ENCODE peak calls at places on chromosomes 13 and 19, in four cellular contexts. T is DND-41, B is uterus, I is right atrium auricular region. P is an unnamed sample.

GRCh38 chr13:109333893-109334651 is 452.3 kb downstream of the IRS2 start:
- DNase-seq in T (no peak), B (no peak), I (no peak), P (no peak)

GRCh38 chr13:76828316-76828741 is 57.9 kb downstream of the KCTD12 start:
- DNase-seq in T (no peak), B (no peak), I (no peak), P (no peak)

GRCh38 chr19:33438016-33438671 is 64.6 kb downstream of the CEBPG start:
- DNase-seq in T (no peak), B (no peak), I (no peak), P (no peak)

GRCh38 chr13:29260684-29261083 is 334.8 kb downstream of the SLC7A1 start:
- DNase-seq in T (no peak), B (no peak), I (no peak), P (no peak)

GRCh38 chr19:45223879-45224278 is 21.3 kb downstream of the EXOC3L2 start:
- DNase-seq in T (no peak), B (no peak), I (no peak), P (no peak)

GRCh38 chr13:109204657-109205056 is 575.2 kb downstream of the MYO16 start:
- DNase-seq in T (no peak), B (no peak), I (no peak), P (no peak)

GRCh38 chr19:34959021-34959420 is 5.0 kb downstream of the ZNF792 start:
- DNase-seq in T (no peak), B (no peak), I (no peak), P (no peak)

GRCh38 chr19:49805822-49806612 is 7.1 kb downstream of the FUZ start:
- DNase-seq in T (no peak), B (no peak), I (no peak), P (no peak)

GRCh38 chr19:51702103-51702753 is 9.1 kb downstream of the SPACA6 start:
- DNase-seq in T (no peak), B (peak; percentile 84), I (peak; percentile 89), P (no peak)

GRCh38 chr13:30696278-30697176 is 38.8 kb upstream of the ALOX5AP start:
- DNase-seq in T (peak; percentile 50), B (no peak), I (peak; percentile 66), P (no peak)

GRCh38 chr13:28401303-28402056 is 93.4 kb downstream of the FLT1 start:
- DNase-seq in T (no peak), B (no peak), I (no peak), P (no peak)

GRCh38 chr13:24167666-24168391 is 7.3 kb downstream of the SPATA13 start:
- DNase-seq in T (no peak), B (no peak), I (no peak), P (no peak)

GRCh38 chr13:59111711-59112110 is 1052.0 kb downstream of the DIAPH3 start:
- DNase-seq in T (no peak), B (no peak), I (no peak), P (no peak)

GRCh38 chr13:43023244-43023931 is at the start of gene DNAJC15:
- DNase-seq in T (peak; percentile 73), B (peak; percentile 62), I (peak; percentile 69), P (no peak)

GRCh38 chr19:18340237-18340989 is at the start of gene PGPEP1:
- DNase-seq in T (peak; percentile 50), B (peak; percentile 52), I (no peak), P (no peak)

GRCh38 chr19:18338471-18339001 is 1.9 kb upstream of the PGPEP1 start:
- DNase-seq in T (no peak), B (no peak), I (no peak), P (no peak)

GRCh38 chr19:18340990-18341868 is 831 bp downstream of the PGPEP1 start:
- DNase-seq in T (peak; percentile 60), B (peak; percentile 66), I (peak; percentile 66), P (no peak)

GRCh38 chr19:18342090-18342632 is 1.8 kb downstream of the PGPEP1 start:
- DNase-seq in T (no peak), B (no peak), I (no peak), P (no peak)

DNA sequence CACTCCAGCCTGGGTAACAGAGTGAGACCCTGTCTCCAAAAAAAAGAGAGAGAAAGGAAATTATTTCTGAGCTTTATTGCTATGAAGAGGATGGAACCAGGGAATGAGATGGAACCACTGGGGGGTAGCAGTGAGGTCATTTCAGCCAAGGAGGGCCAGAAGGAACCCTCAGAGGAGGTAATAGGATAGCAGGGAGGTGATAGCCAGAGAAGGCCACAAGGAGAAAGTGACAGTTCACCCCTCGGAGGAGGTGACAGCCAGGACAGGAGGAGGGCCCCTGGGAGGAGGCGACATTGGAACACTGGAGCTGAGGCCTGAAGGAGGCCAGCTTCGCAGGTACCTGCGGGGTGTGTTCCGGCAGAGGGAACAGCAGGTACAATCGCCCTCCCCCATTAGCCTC is 695 bp upstream of the PGPEP1 start:
- DNase-seq in T (no peak), B (no peak), I (no peak), P (no peak)
- H3K27ac ChIP-seq in T (no peak overlapping the region), B (no peak overlapping the region), I (peak overlapping the region; percentile 85), P (no peak overlapping the region)

GRCh38 chr13:110368408-110368807 is 61.3 kb downstream of the COL4A2 start:
- DNase-seq in T (no peak), B (no peak), I (no peak), P (no peak)

GRCh38 chr13:110367620-110368019 is 60.5 kb downstream of the COL4A2 start:
- DNase-seq in T (no peak), B (no peak), I (no peak), P (no peak)

GRCh38 chr13:110364081-110364480 is 57.0 kb downstream of the COL4A2 start:
- DNase-seq in T (no peak), B (no peak), I (no peak), P (no peak)

GRCh38 chr13:110365876-110366275 is 58.8 kb downstream of the COL4A2 start:
- DNase-seq in T (no peak), B (no peak), I (no peak), P (no peak)

DNA sequence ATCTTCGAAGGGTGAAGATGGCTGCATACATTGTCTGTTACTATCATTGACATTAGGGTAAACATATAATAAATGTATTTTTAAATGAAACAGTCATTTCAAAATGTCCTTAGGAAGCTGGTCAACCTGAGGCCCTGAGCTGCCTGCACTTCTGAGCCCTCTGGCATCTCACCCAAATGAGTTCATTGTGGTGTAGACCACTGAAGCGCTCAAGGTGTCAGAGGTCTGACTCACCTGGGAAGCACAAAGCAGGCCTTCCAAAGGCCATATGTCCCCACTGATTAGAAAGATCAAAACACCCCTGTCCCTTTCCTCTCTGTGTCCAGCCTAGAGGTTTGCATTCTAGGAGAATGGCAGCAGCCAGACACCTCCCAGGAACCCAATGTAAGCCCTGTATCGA is 59.6 kb downstream of the COL4A2 start:
- DNase-seq in T (no peak), B (no peak), I (no peak), P (no peak)
- H3K27ac ChIP-seq in T (no peak overlapping the region), B (peak overlapping the region; percentile 65), I (no peak overlapping the region), P (no peak overlapping the region)

DNA sequence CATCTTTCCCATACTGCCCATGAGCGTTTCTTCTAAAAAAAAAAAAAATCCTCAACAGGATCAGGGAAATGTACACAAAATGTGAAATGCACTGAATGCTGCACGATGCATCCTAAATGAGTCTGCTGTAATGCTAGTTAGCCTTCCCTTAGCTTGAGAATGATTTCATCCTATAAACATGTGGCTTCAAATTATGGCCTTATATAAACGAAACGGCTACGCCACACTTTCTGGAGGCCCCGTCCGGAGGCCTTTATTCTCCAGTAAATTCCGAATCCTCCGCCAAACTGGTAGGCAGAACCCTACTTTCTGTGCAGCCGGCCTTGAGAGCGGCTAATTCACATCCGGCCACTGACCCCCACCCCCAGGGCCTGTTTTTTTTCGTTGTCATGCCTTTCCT is 13.7 kb downstream of the MYO9B start:
- DNase-seq in T (no peak), B (peak; percentile 56), I (no peak), P (no peak)
- H3K27ac ChIP-seq in T (no peak overlapping the region), B (peak overlapping the region; percentile 76), I (peak overlapping the region; percentile 41), P (no peak overlapping the region)

GRCh38 chr13:44193731-44194130 is 179.9 kb upstream of the SERP2 start:
- DNase-seq in T (no peak), B (no peak), I (no peak), P (no peak)

GRCh38 chr13:44191103-44191502 is 182.5 kb upstream of the SERP2 start:
- DNase-seq in T (no peak), B (no peak), I (no peak), P (no peak)

GRCh38 chr13:44188257-44188656 is 185.4 kb upstream of the SERP2 start:
- DNase-seq in T (no peak), B (no peak), I (no peak), P (peak; percentile 62)

GRCh38 chr13:44189085-44189484 is 184.5 kb upstream of the SERP2 start:
- DNase-seq in T (no peak), B (no peak), I (no peak), P (no peak)

DNA sequence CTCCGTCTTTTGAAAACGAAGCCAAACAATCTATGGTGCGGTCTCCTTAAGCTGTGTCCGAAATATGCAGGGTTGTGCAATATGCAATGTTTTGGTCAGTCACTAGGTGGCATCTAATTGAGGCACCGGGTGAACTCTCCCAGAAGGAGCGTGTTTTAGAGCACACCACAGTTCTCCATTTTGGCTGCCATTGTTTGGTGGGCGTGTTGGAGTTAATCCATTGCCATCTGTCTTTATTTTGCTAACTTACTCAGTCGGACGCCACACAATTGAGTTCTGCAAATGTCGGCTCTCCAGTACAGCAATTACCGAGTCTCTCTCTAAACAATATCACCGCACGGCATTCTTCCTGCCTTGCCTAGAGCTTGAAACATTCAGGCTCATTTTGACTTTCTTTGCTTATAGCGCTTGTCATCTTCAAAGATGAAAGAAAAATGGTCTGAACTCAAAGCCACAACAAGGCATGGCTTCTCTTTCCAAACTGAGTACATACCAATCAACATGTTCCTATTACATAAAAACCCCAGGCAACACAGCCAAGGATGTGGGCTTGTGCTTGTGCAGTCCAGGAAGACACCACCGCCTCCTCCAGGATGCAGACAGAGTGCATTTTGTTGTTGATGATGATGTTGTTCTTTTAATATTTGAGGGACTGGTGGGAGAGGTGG is 182.0 kb upstream of the SERP2 start:
- DNase-seq in T (peak; percentile 49), B (peak; percentile 54), I (peak; percentile 78), P (no peak)
- H3K27ac ChIP-seq in T (no peak overlapping the region), B (peak overlapping the region; percentile 51), I (peak overlapping the region; percentile 20), P (no peak overlapping the region)

GRCh38 chr19:18574691-18575291 is 3.1 kb downstream of the UBA52 start:
- DNase-seq in T (no peak), B (no peak), I (no peak), P (no peak)

GRCh38 chr19:18577365-18577914 is 5.8 kb downstream of the UBA52 start:
- DNase-seq in T (no peak), B (no peak), I (no peak), P (no peak)

GRCh38 chr19:18580311-18580710 is 8.3 kb upstream of the REX1BD start:
- DNase-seq in T (no peak), B (no peak), I (no peak), P (no peak)

GRCh38 chr19:18571564-18572344 is at the start of gene UBA52:
- DNase-seq in T (peak; percentile 99), B (peak; percentile 96), I (peak; percentile 99), P (peak; percentile 86)

GRCh38 chr19:18576383-18576782 is 4.7 kb downstream of the UBA52 start:
- DNase-seq in T (no peak), B (no peak), I (no peak), P (no peak)
- H3K27ac ChIP-seq in T (no peak overlapping the region), B (no peak overlapping the region), I (no peak overlapping the region), P (no peak overlapping the region)

GRCh38 chr19:10502524-10503001 is 593 bp downstream of the KEAP1 start:
- DNase-seq in T (peak; percentile 96), B (peak; percentile 92), I (peak; percentile 93), P (peak; percentile 44)
- H3K27ac ChIP-seq in T (peak overlapping the region; percentile 91), B (peak overlapping the region; percentile 89), I (peak overlapping the region; percentile 99), P (peak overlapping the region; percentile 79)